ENCODE peak calls at places on chromosome 2, in four cellular contexts. S, A, E and B are unnamed samples.

GRCh38 chr2:236088368-236089057 is 79.7 kb downstream of the GBX2 start:
- DNase-seq in S (no peak), A (peak), E (no peak), B (no peak)

GRCh38 chr2:161436411-161436810 is 20.3 kb downstream of the TBR1 start:
- DNase-seq in S (no peak), A (no peak), E (no peak), B (no peak)

GRCh38 chr2:68643011-68643873 is at the start of gene PROKR1:
- DNase-seq in S (peak), A (peak), E (peak), B (peak)

GRCh38 chr2:119113489-119113770 is 45.1 kb downstream of the C1QL2 start:
- DNase-seq in S (no peak), A (no peak), E (no peak), B (no peak)

GRCh38 chr2:46480562-46480961 is 1.2 kb downstream of the TMEM247 start:
- DNase-seq in S (no peak), A (no peak), E (no peak), B (no peak)

GRCh38 chr2:40814621-40815020 is 362.7 kb upstream of the SLC8A1 start:
- DNase-seq in S (no peak), A (no peak), E (no peak), B (no peak)

GRCh38 chr2:95669441-95669994 is 77.7 kb downstream of the TRIM43 start:
- DNase-seq in S (no peak), A (no peak), E (no peak), B (no peak)

GRCh38 chr2:119068154-119068725 is 90.3 kb downstream of the C1QL2 start:
- DNase-seq in S (no peak), A (no peak), E (peak), B (no peak)

GRCh38 chr2:138494265-138494966 is 7.2 kb upstream of the SPOPL start:
- DNase-seq in S (no peak), A (no peak), E (no peak), B (no peak)

GRCh38 chr2:8867363-8867762 is 29.9 kb upstream of the KIDINS220 start:
- DNase-seq in S (no peak), A (no peak), E (no peak), B (no peak)

GRCh38 chr2:221485500-221485870 is 86.6 kb downstream of the EPHA4 start:
- DNase-seq in S (no peak), A (no peak), E (no peak), B (no peak)

GRCh38 chr2:241810304-241811208 is 1.6 kb downstream of the NEU4 start:
- DNase-seq in S (no peak), A (no peak), E (no peak), B (peak)

GRCh38 chr2:105437708-105438103 is 38.9 kb upstream of the FHL2 start:
- DNase-seq in S (no peak), A (no peak), E (no peak), B (no peak)

GRCh38 chr2:177353084-177353483 is 39.5 kb upstream of the AGPS start:
- DNase-seq in S (no peak), A (no peak), E (no peak), B (no peak)

GRCh38 chr2:219254590-219255219 is 987 bp upstream of the TUBA4A start:
- DNase-seq in S (no peak), A (no peak), E (no peak), B (no peak)

GRCh38 chr2:44572196-44572900 is 210.6 kb downstream of the CAMKMT start:
- DNase-seq in S (no peak), A (peak), E (no peak), B (no peak)

GRCh38 chr2:208033701-208034502 is 8.6 kb upstream of the PLEKHM3 start:
- DNase-seq in S (peak), A (peak), E (peak), B (no peak)

GRCh38 chr2:97951155-97951670 is 44.5 kb downstream of the TMEM131 start:
- DNase-seq in S (no peak), A (no peak), E (no peak), B (no peak)

GRCh38 chr2:148122788-148123187 is 101.9 kb downstream of the MBD5 start:
- DNase-seq in S (no peak), A (no peak), E (no peak), B (no peak)

GRCh38 chr2:166627893-166628292 is 133.8 kb upstream of the SCN7A start:
- DNase-seq in S (peak), A (no peak), E (no peak), B (no peak)

GRCh38 chr2:19675003-19675629 is 226.7 kb downstream of the TTC32 start:
- DNase-seq in S (no peak), A (no peak), E (no peak), B (peak)

GRCh38 chr2:46715541-46715940 is 200.1 kb downstream of the MCFD2 start:
- DNase-seq in S (no peak), A (no peak), E (no peak), B (no peak)

GRCh38 chr2:127003028-127003800 is 103.7 kb downstream of the BIN1 start:
- DNase-seq in S (no peak), A (no peak), E (no peak), B (no peak)

GRCh38 chr2:233448220-233448559 is 93.9 kb downstream of the DGKD start:
- DNase-seq in S (peak), A (peak), E (peak), B (peak)

GRCh38 chr2:176584333-176584732 is 315.1 kb downstream of the MTX2 start:
- DNase-seq in S (no peak), A (peak), E (no peak), B (no peak)

GRCh38 chr2:10355471-10356458 is 53.1 kb downstream of the HPCAL1 start:
- DNase-seq in S (no peak), A (no peak), E (no peak), B (peak)

GRCh38 chr2:216059233-216059834 is 22.3 kb downstream of the PECR start:
- DNase-seq in S (no peak), A (peak), E (no peak), B (no peak)

GRCh38 chr2:10202136-10202535 is 79.6 kb downstream of the RRM2 start:
- DNase-seq in S (no peak), A (no peak), E (no peak), B (no peak)

GRCh38 chr2:96945011-96945410 is 41.4 kb downstream of the FAM178B start:
- DNase-seq in S (no peak), A (no peak), E (no peak), B (no peak)

GRCh38 chr2:135265960-135266490 is 213.9 kb downstream of the RAB3GAP1 start:
- DNase-seq in S (no peak), A (no peak), E (peak), B (no peak)

GRCh38 chr2:224927671-224928173 is 114.5 kb downstream of the DOCK10 start:
- DNase-seq in S (no peak), A (peak), E (no peak), B (no peak)

GRCh38 chr2:7573166-7573845 is 656.1 kb downstream of the RNF144A start:
- DNase-seq in S (no peak), A (no peak), E (no peak), B (no peak)

GRCh38 chr2:239002960-239003932 is 155.4 kb downstream of the TWIST2 start:
- DNase-seq in S (no peak), A (no peak), E (no peak), B (no peak)

GRCh38 chr2:18433872-18434271 is 126.6 kb downstream of the RDH14 start:
- DNase-seq in S (no peak), A (no peak), E (no peak), B (no peak)

GRCh38 chr2:18432999-18433398 is 127.5 kb downstream of the RDH14 start:
- DNase-seq in S (peak), A (no peak), E (peak), B (peak)

GRCh38 chr2:18436408-18437077 is 123.9 kb downstream of the RDH14 start:
- DNase-seq in S (no peak), A (no peak), E (no peak), B (no peak)

GRCh38 chr2:18437909-18438308 is 122.5 kb downstream of the RDH14 start:
- DNase-seq in S (no peak), A (no peak), E (no peak), B (no peak)

DNA sequence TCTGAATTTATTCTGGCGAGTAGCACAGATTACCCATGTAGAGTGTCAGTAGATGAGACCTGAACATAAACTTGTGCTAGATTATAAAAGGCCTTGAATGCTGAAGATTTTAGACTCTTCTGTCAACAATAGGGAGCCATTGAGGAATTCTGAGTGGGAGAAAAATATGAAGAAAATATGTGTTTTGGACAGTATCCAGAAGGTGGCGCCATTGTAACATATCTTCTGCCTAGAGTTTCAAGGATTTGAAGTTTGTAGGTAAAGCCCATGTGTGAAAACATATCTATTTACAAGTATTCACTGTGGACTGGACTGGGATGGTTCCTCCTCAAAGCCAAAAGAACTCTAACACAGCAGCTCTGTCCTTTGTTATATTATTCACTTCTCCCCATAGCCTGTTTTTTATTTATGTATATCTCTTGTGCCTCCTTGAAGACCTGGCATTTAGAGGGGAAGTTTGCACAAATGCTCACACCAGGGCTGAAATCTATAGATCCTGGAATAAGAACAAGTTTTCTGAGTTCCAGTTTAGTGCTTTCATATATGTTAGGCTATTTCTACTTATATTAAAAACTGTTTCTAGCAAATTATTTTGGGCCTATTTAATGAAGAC is 124.9 kb downstream of the RDH14 start:
- DNase-seq in S (peak), A (peak), E (peak), B (peak)
- TF ChIP-seq CTCF in S (peak), A (peak), E (peak), B (peak)

DNA sequence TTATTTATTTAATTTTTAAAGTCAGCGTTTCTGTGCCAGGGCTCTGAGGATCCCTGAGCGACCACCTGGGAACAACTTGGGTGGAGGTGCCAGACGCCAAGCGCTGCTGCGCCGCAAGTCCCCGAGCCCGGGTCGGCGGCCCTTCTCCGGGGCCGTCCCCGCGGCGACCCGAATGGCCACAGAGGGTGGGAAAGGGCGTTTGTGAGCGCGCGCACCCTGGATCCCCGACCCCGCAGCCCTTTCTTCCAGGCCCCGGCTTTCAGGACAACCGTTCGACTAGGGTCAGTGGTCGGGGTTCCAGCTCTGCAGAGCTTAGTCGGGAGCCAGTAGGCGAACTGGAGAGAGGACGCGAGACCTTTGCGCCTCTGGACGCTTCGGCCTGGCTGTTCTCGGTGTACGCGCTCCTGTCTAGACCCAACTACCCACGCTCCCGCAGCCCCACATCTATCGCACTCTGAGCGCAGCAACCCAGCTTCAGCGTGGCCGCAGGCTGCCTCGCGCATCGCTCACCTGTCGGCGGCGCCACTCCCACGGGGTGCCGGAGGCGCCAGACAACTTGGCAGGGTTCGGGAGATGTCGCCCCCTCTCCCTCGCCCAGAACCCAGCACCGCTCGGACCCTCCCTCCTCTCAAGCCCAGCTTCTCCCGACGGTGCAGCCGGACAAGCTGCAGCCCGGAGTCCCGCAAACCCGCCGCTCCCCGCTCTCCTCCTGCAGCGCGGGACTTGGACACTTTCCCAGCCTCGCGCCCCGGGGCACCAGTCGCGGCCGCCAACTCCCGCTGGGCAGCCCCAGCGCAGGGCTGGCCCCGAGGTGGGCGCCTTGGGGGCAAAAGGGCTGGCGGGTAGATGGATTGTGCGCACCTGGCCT is 785 bp downstream of the LYPD1 start:
- DNase-seq in S (peak), A (peak), E (peak), B (peak)
- TF ChIP-seq CTCF in S (peak), A (peak), E (peak), B (no peak)

GRCh38 chr2:150370600-150370999 is 116.9 kb downstream of the RND3 start:
- DNase-seq in S (no peak), A (no peak), E (no peak), B (no peak)
- TF ChIP-seq CTCF in S (no peak), A (no peak), E (no peak), B (no peak)

GRCh38 chr2:201234167-201235139 is 25.9 kb upstream of the CASP8 start:
- DNase-seq in S (no peak), A (no peak), E (no peak), B (no peak)
- TF ChIP-seq CTCF in S (no peak), A (no peak), E (no peak), B (no peak)

GRCh38 chr2:139645617-139646016 is 865.4 kb upstream of the NXPH2 start:
- DNase-seq in S (no peak), A (no peak), E (no peak), B (no peak)
- TF ChIP-seq CTCF in S (no peak), A (no peak), E (no peak), B (no peak)

GRCh38 chr2:149492923-149493322 is 94.7 kb downstream of the MMADHC start:
- DNase-seq in S (no peak), A (no peak), E (peak), B (no peak)

GRCh38 chr2:149488719-149489440 is 98.7 kb downstream of the MMADHC start:
- DNase-seq in S (no peak), A (no peak), E (no peak), B (no peak)

GRCh38 chr2:149489452-149489851 is 98.1 kb downstream of the MMADHC start:
- DNase-seq in S (no peak), A (peak), E (peak), B (no peak)

GRCh38 chr2:149487189-149487588 is 100.4 kb downstream of the MMADHC start:
- DNase-seq in S (no peak), A (no peak), E (no peak), B (no peak)

GRCh38 chr2:149490296-149490695 is 97.3 kb downstream of the MMADHC start:
- DNase-seq in S (no peak), A (no peak), E (peak), B (no peak)
- TF ChIP-seq CTCF in S (peak), A (no peak), E (no peak), B (no peak)

DNA sequence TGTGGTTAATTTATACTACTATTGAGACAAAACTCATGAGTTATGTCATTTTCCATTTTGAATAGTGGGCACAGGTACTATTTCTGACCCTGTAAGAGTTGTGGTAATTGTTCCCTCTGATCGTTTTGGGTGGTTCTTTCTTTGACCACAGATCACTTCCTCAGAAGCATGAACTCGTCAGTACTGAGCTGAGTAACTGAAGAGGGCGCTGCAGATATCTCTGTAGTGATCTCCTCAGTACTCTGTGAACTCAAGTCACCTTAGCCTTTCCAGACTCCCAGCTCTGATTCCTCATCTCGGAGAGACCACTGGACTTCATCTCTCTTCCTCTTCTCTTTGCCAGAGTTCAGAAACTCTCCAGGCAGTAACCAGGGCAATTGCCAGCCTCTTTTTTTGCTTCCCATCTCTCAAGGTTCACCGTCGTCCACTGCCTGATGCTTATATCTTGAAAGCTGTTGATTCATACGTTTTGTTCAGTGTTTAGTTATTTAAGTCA is 9.4 kb upstream of the IL1RL1 start:
- DNase-seq in S (peak), A (peak), E (peak), B (peak)
- TF ChIP-seq CTCF in S (peak), A (no peak), E (peak), B (peak)

DNA sequence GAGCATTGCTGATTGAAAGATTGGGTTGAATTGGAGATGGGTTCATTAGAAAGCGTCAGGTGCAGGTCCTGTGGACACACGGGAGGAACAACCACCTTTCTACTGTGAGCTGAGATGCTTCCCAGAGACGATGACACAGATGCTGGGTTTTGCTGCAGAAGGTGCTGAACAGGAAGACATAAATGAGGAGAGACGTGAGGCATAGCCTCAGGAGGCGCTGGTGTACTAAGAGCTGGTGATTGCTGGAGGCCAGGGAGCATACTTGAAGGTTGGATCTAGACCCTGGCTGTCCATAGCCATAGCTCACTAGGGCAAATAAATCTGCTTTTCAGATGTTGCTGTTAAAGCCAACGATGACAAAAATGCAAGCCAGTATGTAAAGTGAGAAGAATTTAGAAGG is 153.6 kb downstream of the SOX11 start:
- DNase-seq in S (no peak), A (peak), E (no peak), B (no peak)
- TF ChIP-seq CTCF in S (no peak), A (no peak), E (no peak), B (no peak)

GRCh38 chr2:223860809-223861738 is 23.7 kb upstream of the AP1S3 start:
- DNase-seq in S (no peak), A (peak), E (no peak), B (no peak)
- TF ChIP-seq CTCF in S (peak), A (peak), E (no peak), B (no peak)